ENCODE peak calls at places on chromosomes 12 and 14, in seven cellular contexts. T is activated B cell treated with CpG ODN at 0.5 μM for 24 hours; P is activated CD8-positive, alpha-beta T cell treated with anti-CD3 and anti-CD28 coated beads, Interleukin-2, amount 10 ng/mL, durations not matched to agents 7 days and 5 days; R is heart left ventricle; G is T-helper 17 cell; X is Right ventricle myocardium inferior; S is heart right ventricle. K is an unnamed sample.
A peak's percentile ranks its signal among the peaks of the same experiment; 100 is the strongest.

GRCh38 chr12:122228092-122228491 is 2.2 kb upstream of the DIABLO start:
- ATAC-seq in X (no peak), T (no peak), S (no peak), R (no peak), P (no peak), G (no peak), K (no peak)

GRCh38 chr14:99408286-99408970 is 72.2 kb downstream of the SETD3 start:
- ATAC-seq in P (no peak), X (no peak), T (no peak), S (no peak), G (no peak), R (no peak), K (no peak)

GRCh38 chr12:62618319-62618718 is 151.7 kb downstream of the MON2 start:
- ATAC-seq in G (no peak), R (no peak), X (no peak), T (no peak), P (no peak), S (no peak), K (no peak)

GRCh38 chr12:94831081-94831747 is 172.3 kb downstream of the NDUFA12 start:
- ATAC-seq in G (peak; percentile 80), P (peak; percentile 55), X (peak; percentile 34), T (peak; percentile 91), S (no peak), R (peak; percentile 48), K (peak; percentile 96)

GRCh38 chr12:67449591-67450052 is 180.5 kb downstream of the CAND1 start:
- ATAC-seq in X (no peak), G (peak; percentile 65), S (no peak), R (no peak), P (peak; percentile 67), T (peak; percentile 81), K (peak; percentile 88)

GRCh38 chr12:75289678-75290200 is 40.4 kb downstream of the CAPS2 start:
- ATAC-seq in P (no peak), X (no peak), R (no peak), G (no peak), S (no peak), T (no peak), K (no peak)

GRCh38 chr14:103499709-103500108 is 22.9 kb downstream of the CKB start:
- ATAC-seq in T (peak; percentile 18), G (peak; percentile 41), X (no peak), R (no peak), P (peak; percentile 32), S (no peak), K (no peak)

GRCh38 chr14:102568115-102568614 is 24.3 kb upstream of the RCOR1 start:
- ATAC-seq in P (peak; percentile 100), S (no peak), G (no peak), R (no peak), X (no peak), T (peak; percentile 48), K (no peak)

GRCh38 chr14:24246765-24247212 is 4.4 kb upstream of the TINF2 start:
- ATAC-seq in G (no peak), X (no peak), S (no peak), T (no peak), P (peak; percentile 10), R (no peak), K (no peak)